ENCODE peak calls at places on chromosomes 1 and 21, in four cellular contexts. X is H9, V is H1, Z is neuronal stem cell. L is an unnamed sample.

GRCh38 chr1:170596701-170597100 is 64.7 kb downstream of the GORAB start:
- DNase-seq in X (no peak), V (no peak), Z (no peak), L (no peak)

GRCh38 chr1:93338426-93338825 is 7.3 kb upstream of the DR1 start:
- DNase-seq in X (no peak), V (no peak), Z (no peak), L (peak)

GRCh38 chr1:89451011-89451410 is 73.6 kb upstream of the LRRC8B start:
- DNase-seq in X (no peak), V (no peak), Z (no peak), L (peak)

GRCh38 chr1:12518956-12519707 is 98.9 kb downstream of the DHRS3 start:
- DNase-seq in X (no peak), V (no peak), Z (no peak), L (peak)

GRCh38 chr1:154353966-154354365 is 28.6 kb downstream of the ATP8B2 start:
- DNase-seq in X (no peak), V (no peak), Z (no peak), L (no peak)

GRCh38 chr21:38853421-38853919 is 47.7 kb downstream of the ETS2 start:
- DNase-seq in X (no peak), V (no peak), Z (no peak), L (peak)

GRCh38 chr1:239947789-239948188 is 143.9 kb upstream of the FMN2 start:
- DNase-seq in X (no peak), V (no peak), Z (no peak), L (no peak)

GRCh38 chr1:200488375-200489165 is 78.7 kb upstream of the ZNF281 start:
- DNase-seq in X (peak), V (no peak), Z (peak), L (peak)

GRCh38 chr1:96538001-96538649 is 183.5 kb upstream of the PTBP2 start:
- DNase-seq in X (peak), V (no peak), Z (no peak), L (peak)

GRCh38 chr1:195962051-195962450 is 646.2 kb downstream of the KCNT2 start:
- DNase-seq in X (no peak), V (no peak), Z (no peak), L (no peak)

GRCh38 chr21:18529253-18529652 is 125.7 kb upstream of the TMPRSS15 start:
- DNase-seq in X (no peak), V (no peak), Z (no peak), L (peak)

GRCh38 chr1:9784508-9785133 is 39.1 kb downstream of the CLSTN1 start:
- DNase-seq in X (peak), V (no peak), Z (peak), L (peak)

GRCh38 chr1:8133190-8133589 is 107.1 kb upstream of the ERRFI1 start:
- DNase-seq in X (no peak), V (no peak), Z (no peak), L (peak)

GRCh38 chr21:30434033-30434631 is 4.1 kb downstream of the KRTAP13-4 start:
- DNase-seq in X (peak), V (peak), Z (peak), L (no peak)

GRCh38 chr1:151815716-151816327 is 10.6 kb upstream of the LINGO4 start:
- DNase-seq in X (no peak), V (no peak), Z (no peak), L (no peak)

GRCh38 chr1:64766385-64766784 is 21.5 kb downstream of the RAVER2 start:
- DNase-seq in X (no peak), V (no peak), Z (no peak), L (peak)

GRCh38 chr21:28127390-28127789 is 865.3 kb downstream of the LTN1 start:
- DNase-seq in X (no peak), V (no peak), Z (no peak), L (no peak)

GRCh38 chr1:54857741-54858665 is 29.0 kb downstream of the DHCR24 start:
- DNase-seq in X (no peak), V (no peak), Z (no peak), L (peak)

GRCh38 chr1:185480545-185480944 is 163.5 kb upstream of the IVNS1ABP start:
- DNase-seq in X (no peak), V (no peak), Z (no peak), L (peak)

GRCh38 chr1:91846007-91846620 is 39.8 kb downstream of the TGFBR3 start:
- DNase-seq in X (no peak), V (no peak), Z (no peak), L (peak)

GRCh38 chr1:97137862-97138514 is 416.4 kb downstream of the PTBP2 start:
- DNase-seq in X (peak), V (no peak), Z (peak), L (peak)

GRCh38 chr1:42973304-42973703 is 14.6 kb upstream of the SLC2A1 start:
- DNase-seq in X (no peak), V (no peak), Z (no peak), L (peak)

GRCh38 chr1:154183045-154183968 is 8.6 kb downstream of the TPM3 start:
- DNase-seq in X (peak), V (peak), Z (peak), L (peak)

GRCh38 chr1:245673920-245674414 is 519.2 kb downstream of the KIF26B start:
- DNase-seq in X (no peak), V (no peak), Z (no peak), L (peak)

GRCh38 chr1:207883104-207883651 is 27.7 kb downstream of the CD34 start:
- DNase-seq in X (no peak), V (no peak), Z (no peak), L (no peak)

GRCh38 chr1:150925080-150925479 is 1.1 kb upstream of the SETDB1 start:
- DNase-seq in X (peak), V (no peak), Z (no peak), L (no peak)

GRCh38 chr1:231630558-231631205 is 4.1 kb downstream of the DISC1 start:
- DNase-seq in X (no peak), V (no peak), Z (no peak), L (peak)

GRCh38 chr1:9413143-9413876 is 120.6 kb downstream of the SPSB1 start:
- DNase-seq in X (peak), V (no peak), Z (no peak), L (peak)

GRCh38 chr1:164774819-164775654 is 216.1 kb downstream of the PBX1 start:
- DNase-seq in X (no peak), V (no peak), Z (no peak), L (peak)

GRCh38 chr1:245458761-245459174 is 304.0 kb downstream of the KIF26B start:
- DNase-seq in X (no peak), V (no peak), Z (no peak), L (peak)

GRCh38 chr1:240528566-240528965 is 83.4 kb downstream of the GREM2 start:
- DNase-seq in X (no peak), V (no peak), Z (no peak), L (no peak)

DNA sequence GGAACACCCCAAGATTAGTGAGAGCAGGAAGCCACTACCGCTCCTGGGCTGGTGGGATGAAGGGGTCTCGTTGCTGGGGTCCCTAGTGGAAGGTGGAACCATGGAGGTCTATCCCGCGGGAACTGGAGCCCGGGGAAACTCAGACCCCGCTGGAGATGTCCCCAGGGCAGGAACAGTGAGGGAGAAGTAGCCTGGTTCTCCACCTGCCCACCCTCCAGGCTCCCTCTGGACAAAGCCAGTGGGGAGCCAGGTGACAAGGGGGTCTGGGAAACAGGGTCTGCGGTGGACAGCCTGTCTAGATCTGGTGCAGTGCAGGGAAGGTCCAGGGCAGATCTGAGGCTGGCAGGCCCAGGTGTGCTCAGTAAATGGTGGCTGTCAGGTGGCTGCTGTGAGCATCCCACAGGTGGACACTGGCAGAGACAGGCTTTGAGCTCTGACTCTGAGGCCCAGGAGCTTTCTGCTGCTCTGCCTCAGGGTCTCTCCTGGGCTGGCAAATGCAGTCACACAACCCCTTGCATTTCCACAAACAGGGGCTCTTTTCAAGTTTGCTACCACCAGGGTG is 88.0 kb upstream of the TLR5 start:
- DNase-seq in X (peak), V (no peak), Z (no peak), L (no peak)
- H2BK12ac ChIP-seq in X (no peak), V (no peak), Z (no peak), L (no peak)

GRCh38 chr1:24339996-24340395 is 20.8 kb downstream of the GRHL3 start:
- DNase-seq in X (no peak), V (no peak), Z (no peak), L (no peak)
- H2BK12ac ChIP-seq in X (no peak), V (peak), Z (no peak), L (no peak)

GRCh38 chr1:244180256-244180655 is 129.2 kb downstream of the ZBTB18 start:
- DNase-seq in X (no peak), V (no peak), Z (no peak), L (peak)
- H2BK12ac ChIP-seq in X (no peak), V (no peak), Z (no peak), L (no peak)

DNA sequence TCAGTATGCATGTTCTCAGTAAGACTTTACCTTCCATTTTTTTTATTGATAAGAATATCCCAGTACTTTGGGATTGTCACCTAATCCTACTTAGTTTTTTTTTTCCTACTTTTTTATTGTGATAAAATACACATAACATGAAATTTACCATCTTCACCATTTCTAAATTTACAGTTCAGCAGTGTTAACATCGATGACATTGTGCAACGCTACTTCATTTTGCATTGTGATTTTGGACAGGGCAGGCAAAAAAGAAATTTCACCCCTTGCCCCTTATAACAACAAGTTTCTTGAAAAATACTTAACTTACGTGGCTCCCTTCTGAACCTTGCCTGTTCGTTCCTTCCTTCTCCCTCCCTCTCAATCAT is 92.4 kb downstream of the ATP1A1 start:
- DNase-seq in X (no peak), V (no peak), Z (no peak), L (no peak)
- H2BK12ac ChIP-seq in X (no peak), V (no peak), Z (no peak), L (no peak)

L was measured in mesenchymal stem cell.